ENCODE peak calls at places on chromosomes 7 and 10, in eight cellular contexts. One of them, this sample, is unnamed.

GRCh38 chr10:2985729-2986232 is 81.6 kb upstream of the PFKP start:
- DNase-seq in GM18507: no peak
- DNase-seq in T-helper 2 cell: no peak
- DNase-seq in lower leg skin: peak
- DNase-seq in NCI-H1092 treated with DMSO at 0.1 percent for 48 hours: peak
- DNase-seq in DMS53: peak
- DNase-seq in AG08396: peak
- DNase-seq in T-helper 1 cell: no peak
- DNase-seq in this sample: peak

GRCh38 chr10:83991986-83992753 is 147.1 kb upstream of the GHITM start:
- DNase-seq in AG08396: no peak
- DNase-seq in NCI-H1092 treated with DMSO at 0.1 percent for 48 hours: peak
- DNase-seq in GM18507: no peak
- DNase-seq in DMS53: peak
- DNase-seq in lower leg skin: no peak
- DNase-seq in T-helper 1 cell: no peak
- DNase-seq in T-helper 2 cell: no peak
- DNase-seq in this sample: no peak

GRCh38 chr7:81232084-81232799 is 313.4 kb upstream of the SEMA3C start:
- DNase-seq in NCI-H1092 treated with DMSO at 0.1 percent for 48 hours: peak
- DNase-seq in T-helper 1 cell: no peak
- DNase-seq in lower leg skin: peak
- DNase-seq in AG08396: no peak
- DNase-seq in T-helper 2 cell: no peak
- DNase-seq in DMS53: peak
- DNase-seq in GM18507: no peak
- DNase-seq in this sample: no peak

GRCh38 chr7:116145245-116145852 is 65.0 kb upstream of the TES start:
- DNase-seq in T-helper 1 cell: no peak
- DNase-seq in T-helper 2 cell: no peak
- DNase-seq in DMS53: no peak
- DNase-seq in lower leg skin: no peak
- DNase-seq in NCI-H1092 treated with DMSO at 0.1 percent for 48 hours: no peak
- DNase-seq in GM18507: no peak
- DNase-seq in AG08396: no peak
- DNase-seq in this sample: no peak

GRCh38 chr7:17580141-17580540 is 281.7 kb downstream of the AHR start:
- DNase-seq in NCI-H1092 treated with DMSO at 0.1 percent for 48 hours: no peak
- DNase-seq in lower leg skin: no peak
- DNase-seq in T-helper 2 cell: no peak
- DNase-seq in GM18507: no peak
- DNase-seq in T-helper 1 cell: no peak
- DNase-seq in DMS53: no peak
- DNase-seq in AG08396: peak
- DNase-seq in this sample: peak

GRCh38 chr10:75982611-75983369 is 551.4 kb downstream of the LRMDA start:
- DNase-seq in NCI-H1092 treated with DMSO at 0.1 percent for 48 hours: no peak
- DNase-seq in lower leg skin: peak
- DNase-seq in T-helper 2 cell: no peak
- DNase-seq in AG08396: peak
- DNase-seq in DMS53: no peak
- DNase-seq in GM18507: no peak
- DNase-seq in T-helper 1 cell: no peak
- DNase-seq in this sample: no peak

GRCh38 chr7:151135866-151136514 is 31.5 kb downstream of the GBX1 start:
- DNase-seq in NCI-H1092 treated with DMSO at 0.1 percent for 48 hours: no peak
- DNase-seq in lower leg skin: peak
- DNase-seq in T-helper 2 cell: no peak
- DNase-seq in DMS53: no peak
- DNase-seq in T-helper 1 cell: no peak
- DNase-seq in AG08396: no peak
- DNase-seq in GM18507: no peak
- DNase-seq in this sample: no peak

GRCh38 chr10:117535045-117535751 is 7.3 kb upstream of the EMX2 start:
- DNase-seq in DMS53: peak
- DNase-seq in T-helper 1 cell: no peak
- DNase-seq in lower leg skin: peak
- DNase-seq in AG08396: no peak
- DNase-seq in NCI-H1092 treated with DMSO at 0.1 percent for 48 hours: no peak
- DNase-seq in T-helper 2 cell: no peak
- DNase-seq in GM18507: no peak
- DNase-seq in this sample: no peak

GRCh38 chr7:106075937-106076336 is 36.2 kb downstream of the SYPL1 start:
- DNase-seq in DMS53: peak
- DNase-seq in GM18507: no peak
- DNase-seq in T-helper 2 cell: no peak
- DNase-seq in NCI-H1092 treated with DMSO at 0.1 percent for 48 hours: no peak
- DNase-seq in lower leg skin: no peak
- DNase-seq in T-helper 1 cell: no peak
- DNase-seq in AG08396: no peak
- DNase-seq in this sample: no peak

GRCh38 chr10:95466450-95466849 is 94.7 kb downstream of the SORBS1 start:
- DNase-seq in T-helper 1 cell: no peak
- DNase-seq in DMS53: no peak
- DNase-seq in NCI-H1092 treated with DMSO at 0.1 percent for 48 hours: no peak
- DNase-seq in T-helper 2 cell: no peak
- DNase-seq in AG08396: no peak
- DNase-seq in GM18507: no peak
- DNase-seq in lower leg skin: no peak
- DNase-seq in this sample: no peak

GRCh38 chr10:124646483-124647352 is 97.5 kb downstream of the FAM53B start:
- DNase-seq in AG08396: peak
- DNase-seq in NCI-H1092 treated with DMSO at 0.1 percent for 48 hours: no peak
- DNase-seq in lower leg skin: peak
- DNase-seq in GM18507: no peak
- DNase-seq in T-helper 1 cell: no peak
- DNase-seq in T-helper 2 cell: no peak
- DNase-seq in DMS53: no peak
- DNase-seq in this sample: peak

GRCh38 chr10:102322914-102323313 is 72.6 kb upstream of the NFKB2 start:
- DNase-seq in T-helper 1 cell: no peak
- DNase-seq in GM18507: no peak
- DNase-seq in NCI-H1092 treated with DMSO at 0.1 percent for 48 hours: no peak
- DNase-seq in AG08396: no peak
- DNase-seq in T-helper 2 cell: no peak
- DNase-seq in DMS53: no peak
- DNase-seq in lower leg skin: no peak
- DNase-seq in this sample: no peak

GRCh38 chr10:79221110-79222051 is 125.9 kb upstream of the PPIF start:
- DNase-seq in lower leg skin: no peak
- DNase-seq in DMS53: no peak
- DNase-seq in T-helper 2 cell: no peak
- DNase-seq in AG08396: peak
- DNase-seq in GM18507: no peak
- DNase-seq in T-helper 1 cell: no peak
- DNase-seq in NCI-H1092 treated with DMSO at 0.1 percent for 48 hours: peak
- DNase-seq in this sample: no peak